ENCODE peak calls at places on chromosomes 16 and 17, in eight cellular contexts. I is HCEC 1CT, B is iPS-NIHi11, U is adrenal gland, T is left ventricle myocardium superior, A is OCI-M1, P is T-cell, Y is keratinocyte. F is an unnamed sample.

GRCh38 chr16:65069090-65069489 is 52.8 kb downstream of the CDH11 start:
- DNase-seq in B (no peak), P (no peak), I (peak; percentile 87), T (no peak), A (no peak), U (no peak), Y (no peak), F (peak; percentile 28)

GRCh38 chr16:57541754-57542435 is 548 bp upstream of the ADGRG5 start:
- DNase-seq in T (no peak), A (no peak), U (no peak), Y (no peak), B (no peak), I (no peak), P (no peak), F (no peak)

GRCh38 chr17:32971171-32971570 is 20.5 kb upstream of the SPACA3 start:
- DNase-seq in I (peak; percentile 65), B (no peak), P (no peak), T (no peak), Y (peak; percentile 38), U (no peak), A (peak; percentile 92), F (no peak)

GRCh38 chr16:55709801-55710200 is 54.0 kb downstream of the SLC6A2 start:
- DNase-seq in P (no peak), B (no peak), U (no peak), Y (no peak), A (no peak), T (no peak), I (no peak), F (no peak)

GRCh38 chr16:77993586-77993985 is 28.8 kb upstream of the CLEC3A start:
- DNase-seq in A (no peak), I (no peak), U (no peak), P (no peak), T (no peak), B (no peak), Y (no peak), F (no peak)

GRCh38 chr16:69773255-69773947 is 11.3 kb downstream of the WWP2 start:
- DNase-seq in Y (no peak), A (no peak), P (no peak), U (no peak), B (no peak), I (no peak), T (no peak), F (no peak)

GRCh38 chr16:51577621-51578303 is 426.7 kb upstream of the SALL1 start:
- DNase-seq in P (no peak), B (no peak), A (no peak), T (no peak), I (no peak), Y (peak; percentile 80), U (no peak), F (peak; percentile 37)

GRCh38 chr16:85227262-85227923 is 115.1 kb upstream of the CIBAR2 start:
- DNase-seq in T (no peak), A (no peak), Y (no peak), U (no peak), P (no peak), I (no peak), B (no peak), F (no peak)

GRCh38 chr17:21549107-21549687 is 143.1 kb upstream of the KCNJ18 start:
- DNase-seq in A (peak; percentile 56), I (peak; percentile 58), P (no peak), Y (no peak), B (no peak), U (no peak), T (no peak), F (no peak)

GRCh38 chr16:68382296-68382718 is 66.0 kb downstream of the SMPD3 start:
- DNase-seq in I (no peak), U (no peak), Y (no peak), T (no peak), B (peak; percentile 79), A (peak; percentile 22), P (no peak), F (no peak)

GRCh38 chr17:19703106-19703775 is 13.1 kb downstream of the SLC47A2 start:
- DNase-seq in B (no peak), U (no peak), A (no peak), I (no peak), Y (no peak), T (no peak), P (no peak), F (no peak)

GRCh38 chr17:38667099-38667786 is 7.5 kb downstream of the EPOP start:
- DNase-seq in T (peak; percentile 48), Y (no peak), P (no peak), A (peak; percentile 86), U (peak; percentile 83), B (peak; percentile 78), I (peak; percentile 67), F (peak; percentile 72)

GRCh38 chr17:31448467-31449077 is 57.1 kb downstream of the RAB11FIP4 start:
- DNase-seq in T (no peak), Y (no peak), B (peak; percentile 55), I (no peak), A (no peak), P (no peak), U (no peak), F (no peak)

GRCh38 chr17:4553669-4554068 is 1.5 kb downstream of the MYBBP1A start:
- DNase-seq in I (no peak), P (no peak), A (no peak), B (no peak), U (no peak), T (peak; percentile 26), Y (no peak), F (no peak)

GRCh38 chr17:30958187-30958586 is 12.7 kb upstream of the RNF135 start:
- DNase-seq in P (no peak), T (peak; percentile 48), Y (no peak), B (no peak), U (peak; percentile 61), A (peak; percentile 91), I (no peak), F (no peak)

GRCh38 chr16:85393674-85394510 is 219.2 kb upstream of the GSE1 start:
- DNase-seq in Y (no peak), B (peak; percentile 99), T (peak; percentile 79), I (peak; percentile 24), U (no peak), P (peak; percentile 43), A (peak; percentile 57), F (no peak)

GRCh38 chr16:69402448-69402847 is 16.6 kb upstream of the TERF2 start:
- DNase-seq in U (no peak), Y (no peak), B (no peak), A (peak; percentile 58), P (no peak), T (no peak), I (no peak), F (peak; percentile 22)

GRCh38 chr17:68020451-68020779 is 15.1 kb upstream of the KPNA2 start:
- DNase-seq in B (no peak), A (peak; percentile 51), P (no peak), U (no peak), Y (no peak), I (no peak), T (no peak), F (peak; percentile 29)

GRCh38 chr17:54891176-54891821 is 9.4 kb upstream of the TOM1L1 start:
- DNase-seq in Y (no peak), P (no peak), I (peak; percentile 77), U (peak; percentile 66), T (no peak), B (peak; percentile 62), A (peak; percentile 84), F (peak; percentile 37)

GRCh38 chr17:32330142-32330541 is 11.8 kb downstream of the C17orf75 start:
- DNase-seq in I (no peak), B (no peak), P (no peak), U (no peak), A (no peak), T (no peak), Y (no peak), F (no peak)

GRCh38 chr17:72388765-72389473 is 268.1 kb downstream of the SOX9 start:
- DNase-seq in U (no peak), A (peak; percentile 11), P (no peak), B (no peak), T (no peak), I (peak; percentile 73), Y (no peak), F (no peak)

GRCh38 chr17:60065136-60065535 is 13.6 kb downstream of the HEATR6 start:
- DNase-seq in A (no peak), P (no peak), B (no peak), U (no peak), T (no peak), I (peak; percentile 70), Y (no peak), F (peak; percentile 10)

GRCh38 chr16:59210955-59211541 is 476.9 kb upstream of the GOT2 start:
- DNase-seq in T (no peak), A (no peak), Y (no peak), I (no peak), P (no peak), B (peak; percentile 47), U (peak; percentile 70), F (peak; percentile 97)

GRCh38 chr16:65648111-65648510 is 526.2 kb upstream of the CDH11 start:
- DNase-seq in U (peak; percentile 61), T (no peak), B (no peak), A (no peak), Y (no peak), I (no peak), P (no peak), F (no peak)

GRCh38 chr17:48037924-48038323 is 327 bp upstream of the COPZ2 start:
- DNase-seq in U (no peak), P (no peak), A (no peak), I (peak; percentile 24), T (no peak), B (no peak), Y (no peak), F (peak; percentile 13)

GRCh38 chr16:89697616-89698331 is 3.7 kb downstream of the SPATA2L start:
- DNase-seq in I (no peak), U (peak; percentile 59), A (no peak), B (no peak), Y (no peak), P (no peak), T (no peak), F (no peak)

GRCh38 chr16:2717360-2718263 is 2.4 kb downstream of the PRSS27 start:
- DNase-seq in P (no peak), Y (no peak), U (no peak), A (no peak), B (no peak), I (no peak), T (no peak), F (no peak)

GRCh38 chr17:74749262-74750038 is 1.0 kb downstream of the NHERF1 start:
- DNase-seq in I (no peak), A (peak; percentile 20), B (no peak), Y (no peak), U (peak; percentile 58), P (no peak), T (peak; percentile 67), F (no peak)

GRCh38 chr16:12455287-12455798 is 348.3 kb downstream of the CPPED1 start:
- DNase-seq in U (peak; percentile 79), I (peak; percentile 62), Y (no peak), B (peak; percentile 78), A (peak; percentile 66), P (no peak), T (peak; percentile 79), F (peak; percentile 53)

GRCh38 chr16:31487720-31488629 is 5.1 kb downstream of the SLC5A2 start:
- DNase-seq in B (peak; percentile 91), A (no peak), Y (no peak), I (no peak), P (peak; percentile 67), U (peak; percentile 57), T (peak; percentile 60), F (peak; percentile 21)

GRCh38 chr17:57676543-57676942 is 68.6 kb downstream of the CCDC182 start:
- DNase-seq in A (no peak), B (no peak), T (no peak), P (no peak), Y (no peak), I (no peak), U (peak; percentile 34), F (no peak)

GRCh38 chr16:18782697-18783429 is 7.3 kb downstream of the RPS15A start:
- DNase-seq in Y (no peak), I (no peak), T (no peak), U (no peak), P (no peak), B (no peak), A (no peak), F (no peak)

GRCh38 chr16:85384831-85385462 is 228.2 kb upstream of the GSE1 start:
- DNase-seq in A (no peak), U (no peak), P (no peak), I (no peak), T (peak; percentile 21), Y (no peak), B (peak; percentile 74), F (no peak)

GRCh38 chr16:71542377-71542776 is 16.2 kb downstream of the CHST4 start:
- DNase-seq in Y (no peak), U (peak; percentile 70), I (peak; percentile 52), T (peak; percentile 33), P (peak; percentile 49), A (peak; percentile 61), B (peak; percentile 83), F (peak; percentile 14)

F was measured in endothelial cell of umbilical vein.